ENCODE peak calls at places on chromosome 17, in eight cellular contexts. C, V, I, F, K, W, B and R are unnamed samples.
A peak's percentile ranks its signal among the peaks of the same experiment; 100 is the strongest.

GRCh38 chr17:81115219-81115618 is 50.1 kb upstream of the PVALEF start:
- DNase-seq in C (no peak), V (no peak), I (no peak), F (no peak), K (no peak), W (no peak), B (no peak), R (no peak)

GRCh38 chr17:76716146-76716833 is 5.5 kb upstream of the MXRA7 start:
- DNase-seq in C (no peak), V (no peak), I (no peak), F (no peak), K (no peak), W (no peak), B (no peak), R (peak; percentile 61)

GRCh38 chr17:17433260-17433659 is 43.5 kb upstream of the MED9 start:
- DNase-seq in C (no peak), V (no peak), I (no peak), F (no peak), K (no peak), W (no peak), B (no peak), R (no peak)

GRCh38 chr17:2398655-2399571 is 1.9 kb downstream of the MNT start:
- DNase-seq in C (peak; percentile 65), V (peak; percentile 64), I (no peak), F (peak; percentile 28), K (no peak), W (peak; percentile 85), B (peak; percentile 91), R (peak; percentile 75)

GRCh38 chr17:19508327-19508867 is 25.3 kb upstream of the SLC47A1 start:
- DNase-seq in C (peak; percentile 48), V (no peak), I (peak; percentile 73), F (peak; percentile 11), K (peak; percentile 50), W (peak; percentile 77), B (no peak), R (peak; percentile 30)

GRCh38 chr17:77432791-77433190 is 292.0 kb downstream of the SEC14L1 start:
- DNase-seq in C (no peak), V (no peak), I (no peak), F (no peak), K (no peak), W (no peak), B (no peak), R (no peak)

GRCh38 chr17:68937890-68938514 is 17.2 kb downstream of the ABCA8 start:
- DNase-seq in C (no peak), V (no peak), I (no peak), F (no peak), K (no peak), W (no peak), B (no peak), R (no peak)

GRCh38 chr17:45293413-45294211 is 23.2 kb downstream of the MAP3K14 start:
- DNase-seq in C (peak; percentile 67), V (peak; percentile 71), I (no peak), F (no peak), K (no peak), W (peak; percentile 87), B (no peak), R (peak; percentile 91)

GRCh38 chr17:71427801-71428200 is 693.0 kb upstream of the SOX9 start:
- DNase-seq in C (no peak), V (no peak), I (no peak), F (no peak), K (no peak), W (no peak), B (no peak), R (no peak)

GRCh38 chr17:8563981-8564602 is 66.4 kb downstream of the MYH10 start:
- DNase-seq in C (no peak), V (no peak), I (no peak), F (no peak), K (no peak), W (no peak), B (no peak), R (no peak)

GRCh38 chr17:35345926-35346771 is 27.3 kb downstream of the SLFN11 start:
- DNase-seq in C (peak; percentile 11), V (peak; percentile 39), I (no peak), F (no peak), K (peak; percentile 17), W (peak; percentile 90), B (no peak), R (peak; percentile 85)

GRCh38 chr17:21208352-21208751 is 5.6 kb downstream of the TMEM11 start:
- DNase-seq in C (no peak), V (no peak), I (no peak), F (no peak), K (no peak), W (no peak), B (no peak), R (no peak)

GRCh38 chr17:66893382-66893781 is 58.5 kb downstream of the CACNG5 start:
- DNase-seq in C (no peak), V (no peak), I (no peak), F (no peak), K (no peak), W (no peak), B (no peak), R (no peak)

GRCh38 chr17:14340968-14341412 is 40.1 kb downstream of the HS3ST3B1 start:
- DNase-seq in C (no peak), V (no peak), I (no peak), F (no peak), K (no peak), W (no peak), B (no peak), R (no peak)

GRCh38 chr17:5509482-5509881 is 23.1 kb downstream of the MIS12 start:
- DNase-seq in C (no peak), V (no peak), I (no peak), F (no peak), K (no peak), W (no peak), B (no peak), R (no peak)

GRCh38 chr17:80477647-80478478 is 1.5 kb upstream of the NPTX1 start:
- DNase-seq in C (peak; percentile 40), V (peak; percentile 80), I (no peak), F (no peak), K (no peak), W (no peak), B (no peak), R (no peak)

GRCh38 chr17:81397314-81398169 is 2.3 kb downstream of the BAHCC1 start:
- DNase-seq in C (peak; percentile 57), V (no peak), I (peak; percentile 45), F (no peak), K (no peak), W (peak; percentile 78), B (no peak), R (no peak)

GRCh38 chr17:13650096-13650675 is 48.5 kb upstream of the HS3ST3A1 start:
- DNase-seq in C (no peak), V (no peak), I (no peak), F (no peak), K (no peak), W (no peak), B (no peak), R (no peak)

GRCh38 chr17:17151962-17152361 is 54.2 kb downstream of the PLD6 start:
- DNase-seq in C (peak; percentile 84), V (peak; percentile 74), I (no peak), F (no peak), K (no peak), W (peak; percentile 95), B (no peak), R (peak; percentile 84)

GRCh38 chr17:78777886-78778285 is 4.2 kb downstream of the CYTH1 start:
- DNase-seq in C (no peak), V (no peak), I (no peak), F (no peak), K (no peak), W (no peak), B (no peak), R (no peak)

GRCh38 chr17:60526726-60527125 is 684 bp upstream of the APPBP2 start:
- DNase-seq in C (no peak), V (no peak), I (no peak), F (no peak), K (no peak), W (no peak), B (no peak), R (no peak)

GRCh38 chr17:77916284-77916683 is 42.2 kb upstream of the TNRC6C start:
- DNase-seq in C (no peak), V (no peak), I (no peak), F (no peak), K (no peak), W (no peak), B (no peak), R (no peak)

GRCh38 chr17:40956401-40957254 is 10.1 kb downstream of the KRT39 start:
- DNase-seq in C (no peak), V (no peak), I (no peak), F (no peak), K (no peak), W (no peak), B (no peak), R (no peak)